ENCODE peak calls at places on chromosomes 13 and 19, in seven cellular contexts. One of them, this sample, is unnamed.

GRCh38 chr19:41940443-41941409 is 12.5 kb upstream of the ERFL start:
- DNase-seq in progenitor cell of endocrine pancreas: no peak
- DNase-seq in thoracic aorta: no peak
- DNase-seq in A673: no peak
- DNase-seq in KBM-7: no peak
- DNase-seq in GM04504: no peak
- DNase-seq in stimulated activated CD8-positive, alpha-beta memory T cell treated with anti-CD3 and anti-CD28 coated beads, Interleukin-4, amount 100 ng/mL, for 1 hour: no peak
- DNase-seq in this sample: no peak

GRCh38 chr13:20960663-20961309 is 58.2 kb upstream of the XPO4 start:
- DNase-seq in progenitor cell of endocrine pancreas: no peak
- DNase-seq in thoracic aorta: no peak
- DNase-seq in A673: peak
- DNase-seq in KBM-7: peak
- DNase-seq in GM04504: no peak
- DNase-seq in stimulated activated CD8-positive, alpha-beta memory T cell treated with anti-CD3 and anti-CD28 coated beads, Interleukin-4, amount 100 ng/mL, for 1 hour: no peak
- DNase-seq in this sample: no peak

GRCh38 chr19:51688665-51689571 is 4.2 kb upstream of the SPACA6 start:
- DNase-seq in progenitor cell of endocrine pancreas: peak
- DNase-seq in thoracic aorta: peak
- DNase-seq in A673: peak
- DNase-seq in KBM-7: peak
- DNase-seq in GM04504: peak
- DNase-seq in stimulated activated CD8-positive, alpha-beta memory T cell treated with anti-CD3 and anti-CD28 coated beads, Interleukin-4, amount 100 ng/mL, for 1 hour: no peak
- DNase-seq in this sample: no peak

GRCh38 chr13:98384739-98385138 is 192.2 kb downstream of the STK24 start:
- DNase-seq in progenitor cell of endocrine pancreas: no peak
- DNase-seq in thoracic aorta: no peak
- DNase-seq in A673: no peak
- DNase-seq in KBM-7: no peak
- DNase-seq in GM04504: no peak
- DNase-seq in stimulated activated CD8-positive, alpha-beta memory T cell treated with anti-CD3 and anti-CD28 coated beads, Interleukin-4, amount 100 ng/mL, for 1 hour: no peak
- DNase-seq in this sample: no peak

GRCh38 chr19:38725469-38726283 is 18.6 kb downstream of the CAPN12 start:
- DNase-seq in progenitor cell of endocrine pancreas: no peak
- DNase-seq in thoracic aorta: no peak
- DNase-seq in A673: no peak
- DNase-seq in KBM-7: no peak
- DNase-seq in GM04504: no peak
- DNase-seq in stimulated activated CD8-positive, alpha-beta memory T cell treated with anti-CD3 and anti-CD28 coated beads, Interleukin-4, amount 100 ng/mL, for 1 hour: no peak
- DNase-seq in this sample: no peak

GRCh38 chr13:110593430-110594130 is 21.8 kb upstream of the NAXD start:
- DNase-seq in progenitor cell of endocrine pancreas: no peak
- DNase-seq in thoracic aorta: no peak
- DNase-seq in A673: peak
- DNase-seq in KBM-7: peak
- DNase-seq in GM04504: no peak
- DNase-seq in stimulated activated CD8-positive, alpha-beta memory T cell treated with anti-CD3 and anti-CD28 coated beads, Interleukin-4, amount 100 ng/mL, for 1 hour: no peak
- DNase-seq in this sample: peak

GRCh38 chr19:54517483-54517882 is 14.9 kb downstream of the LAIR2 start:
- DNase-seq in progenitor cell of endocrine pancreas: no peak
- DNase-seq in thoracic aorta: no peak
- DNase-seq in A673: peak
- DNase-seq in KBM-7: peak
- DNase-seq in GM04504: no peak
- DNase-seq in stimulated activated CD8-positive, alpha-beta memory T cell treated with anti-CD3 and anti-CD28 coated beads, Interleukin-4, amount 100 ng/mL, for 1 hour: no peak
- DNase-seq in this sample: no peak

GRCh38 chr13:35293579-35293978 is 182.9 kb downstream of the MAB21L1 start:
- DNase-seq in progenitor cell of endocrine pancreas: no peak
- DNase-seq in thoracic aorta: no peak
- DNase-seq in A673: no peak
- DNase-seq in KBM-7: no peak
- DNase-seq in GM04504: no peak
- DNase-seq in stimulated activated CD8-positive, alpha-beta memory T cell treated with anti-CD3 and anti-CD28 coated beads, Interleukin-4, amount 100 ng/mL, for 1 hour: no peak
- DNase-seq in this sample: no peak

GRCh38 chr19:18344546-18344945 is 4.1 kb downstream of the PGPEP1 start:
- DNase-seq in progenitor cell of endocrine pancreas: no peak
- DNase-seq in thoracic aorta: no peak
- DNase-seq in A673: no peak
- DNase-seq in KBM-7: no peak
- DNase-seq in GM04504: no peak
- DNase-seq in stimulated activated CD8-positive, alpha-beta memory T cell treated with anti-CD3 and anti-CD28 coated beads, Interleukin-4, amount 100 ng/mL, for 1 hour: no peak
- DNase-seq in this sample: no peak